ENCODE peak calls at places on chromosome 19, in ten cellular contexts. B is A549; T is iPS-NIHi11; I is activated CD8-positive, alpha-beta memory T cell treated with anti-CD3 and anti-CD28 coated beads, Interleukin-2, amount 50 U/mL, for 4 hours; J is osteocyte; E is tibial artery; M is GM12865; D is stimulated activated CD4-positive, alpha-beta T cell treated with anti-CD3 and anti-CD28 coated beads, Interleukin-2, amount 100 ng/mL, for 4 hours; K is CD14-positive monocyte; C is NCI-H2029. H is an unnamed sample.

GRCh38 chr19:45483033-45483432 is 13.8 kb downstream of the RTN2 start:
- DNase-seq in C (no peak), K (no peak), B (no peak), J (no peak), I (no peak), D (no peak), E (no peak), M (no peak), T (no peak), H (no peak)

GRCh38 chr19:49930483-49931011 is 1.2 kb upstream of the NUP62 start:
- DNase-seq in D (no peak), M (no peak), K (no peak), I (no peak), T (peak; percentile 76), C (peak; percentile 56), J (no peak), E (no peak), B (peak; percentile 50), H (no peak)

GRCh38 chr19:35963514-35963913 is 27.3 kb downstream of the LRFN3 start:
- DNase-seq in E (no peak), M (peak; percentile 31), C (no peak), K (no peak), J (peak; percentile 88), T (peak; percentile 79), B (peak; percentile 75), D (no peak), I (no peak), H (no peak)

GRCh38 chr19:16067205-16067938 is 8.9 kb upstream of the TPM4 start:
- DNase-seq in D (no peak), J (no peak), M (no peak), B (no peak), T (no peak), E (peak; percentile 96), K (no peak), C (no peak), I (no peak), H (no peak)

GRCh38 chr19:45881909-45882528 is 3.9 kb downstream of the IRF2BP1 start:
- DNase-seq in E (no peak), I (no peak), T (no peak), M (no peak), B (no peak), K (no peak), D (no peak), J (no peak), C (no peak), H (no peak)

GRCh38 chr19:32018014-32018413 is 327.4 kb upstream of the ZNF507 start:
- DNase-seq in D (no peak), J (no peak), B (no peak), E (no peak), C (no peak), K (no peak), M (no peak), T (no peak), I (no peak), H (no peak)

GRCh38 chr19:49655570-49656455 is 9.8 kb downstream of the IRF3 start:
- DNase-seq in J (no peak), I (no peak), C (no peak), M (no peak), K (no peak), D (no peak), B (no peak), E (no peak), T (no peak), H (no peak)

GRCh38 chr19:21023901-21024300 is 3.4 kb downstream of the ZNF430 start:
- DNase-seq in J (no peak), C (no peak), I (no peak), E (no peak), M (no peak), K (no peak), B (no peak), T (no peak), D (no peak), H (no peak)

GRCh38 chr19:35909684-35910035 is 1.6 kb upstream of the TYROBP start:
- DNase-seq in J (no peak), K (no peak), E (no peak), I (no peak), T (no peak), D (no peak), C (no peak), B (no peak), M (no peak), H (no peak)

GRCh38 chr19:50432221-50432626 is 468 bp upstream of the MYBPC2 start:
- DNase-seq in I (no peak), C (no peak), J (no peak), B (no peak), D (no peak), T (peak; percentile 60), E (no peak), M (no peak), K (no peak), H (no peak)